ENCODE peak calls at places on chromosome 7, in five cellular contexts. T is upper lobe of right lung, P is caudate nucleus, Z is mesendoderm, Y is cardiac muscle cell. I is an unnamed sample.

GRCh38 chr7:143223784-143224183 is 1.9 kb downstream of the TAS2R40 start:
- DNase-seq in Z (no peak), T (no peak), P (no peak), Y (no peak), I (no peak)

GRCh38 chr7:115933463-115933862 is 97.1 kb downstream of the TFEC start:
- DNase-seq in Z (no peak), Y (no peak), T (no peak), P (no peak), I (no peak)

GRCh38 chr7:95365151-95365550 is 31.0 kb downstream of the PON3 start:
- DNase-seq in T (no peak), P (no peak), Z (no peak), Y (peak), I (no peak)

GRCh38 chr7:2042650-2043049 is 190.1 kb downstream of the MAD1L1 start:
- DNase-seq in T (peak), P (no peak), Z (no peak), Y (no peak), I (peak)

GRCh38 chr7:1632916-1633785 is 36.9 kb upstream of the ELFN1 start:
- DNase-seq in Y (no peak), Z (no peak), T (no peak), P (no peak), I (no peak)

GRCh38 chr7:87624628-87625027 is 3.6 kb upstream of the RUNDC3B start:
- DNase-seq in Y (no peak), P (no peak), T (no peak), Z (no peak), I (no peak)

GRCh38 chr7:139186146-139186545 is 44.9 kb upstream of the UBN2 start:
- DNase-seq in Z (no peak), Y (no peak), P (no peak), T (no peak), I (no peak)

GRCh38 chr7:107969856-107970255 is 33.1 kb downstream of the LAMB1 start:
- DNase-seq in Y (no peak), Z (no peak), P (no peak), T (no peak), I (no peak)

GRCh38 chr7:107312418-107312817 is 143.6 kb downstream of the HBP1 start:
- DNase-seq in Z (no peak), Y (no peak), T (no peak), P (no peak), I (no peak)

GRCh38 chr7:57400531-57401155 is 49.3 kb upstream of the ZNF716 start:
- DNase-seq in Z (no peak), Y (no peak), P (no peak), T (no peak), I (no peak)

GRCh38 chr7:114086906-114087651 is 168.3 kb upstream of the PPP1R3A start:
- DNase-seq in T (peak), Y (peak), Z (peak), P (no peak), I (peak)

GRCh38 chr7:72805526-72806494 is 22.2 kb downstream of the TYW1B start:
- DNase-seq in P (peak), T (no peak), Y (peak), Z (peak), I (no peak)
- H3K27ac ChIP-seq in P (peak), T (no peak), Y (no peak), Z (peak), I (no peak)

DNA sequence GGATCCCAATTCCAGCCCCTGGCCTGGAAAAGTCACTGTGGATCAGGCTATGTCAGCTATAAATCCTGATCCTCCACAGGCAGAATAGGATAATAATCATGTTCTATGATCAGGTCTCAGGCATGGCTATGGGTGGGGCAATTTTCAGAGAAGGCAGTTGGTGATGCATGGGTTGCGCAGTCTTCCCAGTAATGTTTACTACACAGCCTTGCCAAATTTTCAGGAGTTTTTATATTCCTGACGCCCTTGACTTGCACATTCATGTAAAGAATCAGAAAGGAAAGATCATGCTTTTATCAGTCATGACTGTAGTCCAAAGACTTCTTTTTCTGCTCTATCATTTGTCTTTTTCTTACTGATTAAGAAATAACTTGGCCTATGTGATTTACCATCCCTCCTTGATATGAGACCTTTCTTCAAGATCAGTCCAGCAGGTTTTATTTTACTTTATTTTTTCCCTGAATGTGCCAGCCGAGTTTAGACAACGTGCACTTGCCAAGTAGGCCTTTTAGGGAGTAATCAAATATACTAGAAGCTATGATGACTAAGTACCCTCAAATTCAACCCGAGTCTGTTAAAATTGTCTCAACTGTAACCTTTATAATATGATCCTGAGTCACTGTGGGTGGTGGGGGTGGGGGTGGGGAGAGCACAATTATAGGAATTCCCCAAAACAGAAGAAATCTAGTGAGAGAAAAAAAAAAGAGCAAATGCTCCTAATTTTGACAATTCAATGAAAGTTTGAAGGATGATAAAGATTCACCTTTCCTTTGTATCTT is 31.9 kb downstream of the ARL4A start:
- DNase-seq in P (no peak), Y (peak), T (no peak), Z (no peak), I (no peak)
- H3K27ac ChIP-seq in P (no peak), Y (no peak), T (peak), Z (no peak), I (peak)

DNA sequence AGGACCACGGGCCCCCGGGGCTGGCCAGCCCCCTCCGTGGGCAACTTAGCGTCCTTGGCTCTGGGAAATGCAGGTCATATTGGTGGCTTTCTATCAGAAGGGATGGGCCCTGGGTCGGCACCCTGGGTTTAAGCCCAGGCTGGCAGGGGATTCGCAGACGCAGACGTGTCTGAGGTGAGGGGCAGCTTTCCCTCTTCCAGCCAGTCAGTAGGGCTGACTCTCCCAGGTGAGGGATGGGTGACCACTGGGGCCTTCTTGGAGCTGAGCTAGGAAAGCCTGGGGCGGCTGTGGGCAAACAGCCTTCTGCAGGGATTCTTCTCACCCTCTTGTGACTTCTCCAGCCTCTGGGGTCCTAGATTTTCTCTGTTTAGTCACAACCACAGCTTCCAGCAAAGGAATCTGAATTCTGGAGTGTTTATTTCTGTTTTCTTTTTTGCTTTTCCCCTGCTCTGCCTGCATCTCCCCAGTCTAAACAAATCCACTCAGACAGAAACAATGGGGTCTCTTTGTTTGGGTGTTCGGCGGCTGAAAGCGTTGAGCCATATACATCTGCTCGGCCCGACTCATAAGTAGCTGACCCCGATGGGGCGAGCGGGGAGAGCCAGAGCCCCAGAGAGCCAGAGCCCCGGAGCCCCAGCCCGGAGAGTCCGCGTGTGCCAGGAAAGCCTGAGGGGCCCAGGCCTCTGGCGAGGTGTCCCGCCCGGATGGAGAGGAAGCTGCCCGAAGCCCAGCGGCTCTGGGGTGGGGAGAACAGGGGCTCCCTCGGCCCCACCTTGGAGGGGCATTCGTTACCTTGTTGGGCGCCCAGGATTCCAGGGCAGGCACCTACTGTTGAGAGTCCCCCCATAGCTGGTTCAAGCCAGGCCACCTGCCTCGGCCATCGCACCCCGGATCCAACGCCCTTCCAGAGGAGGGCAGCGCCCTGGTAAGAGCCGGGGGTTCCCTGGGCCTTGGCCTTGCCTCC is 2.0 kb downstream of the MNX1 start:
- DNase-seq in P (no peak), T (peak), Y (no peak), Z (peak), I (no peak)
- H3K27ac ChIP-seq in P (no peak), T (no peak), Y (no peak), Z (no peak), I (peak)

GRCh38 chr7:44961844-44962482 is 16.9 kb downstream of the MYO1G start:
- DNase-seq in Y (no peak), T (peak), Z (no peak), P (no peak), I (no peak)
- H3K27ac ChIP-seq in Y (no peak), T (no peak), Z (no peak), P (no peak), I (no peak)

DNA sequence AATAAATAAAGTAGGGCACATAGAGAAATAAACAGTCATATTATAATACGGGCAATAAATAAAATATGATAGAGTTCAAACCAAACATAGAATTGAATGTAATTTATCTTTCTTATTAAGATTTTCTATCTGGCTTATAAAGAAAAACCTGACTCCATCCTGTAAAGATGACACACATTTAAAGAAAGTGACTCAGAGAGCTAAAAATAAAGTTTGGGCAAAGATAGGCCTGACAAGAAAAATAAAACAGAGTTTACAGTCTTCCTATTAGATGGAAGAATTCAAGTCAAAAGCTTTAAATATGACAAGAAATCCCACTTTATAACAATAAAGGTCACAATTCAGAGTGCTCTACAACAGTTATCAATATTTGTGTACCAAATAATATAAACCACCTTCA is 580.6 kb downstream of the PHTF2 start:
- DNase-seq in Z (no peak), Y (no peak), T (no peak), P (no peak), I (no peak)
- H3K27ac ChIP-seq in Z (no peak), Y (no peak), T (no peak), P (no peak), I (no peak)

DNA sequence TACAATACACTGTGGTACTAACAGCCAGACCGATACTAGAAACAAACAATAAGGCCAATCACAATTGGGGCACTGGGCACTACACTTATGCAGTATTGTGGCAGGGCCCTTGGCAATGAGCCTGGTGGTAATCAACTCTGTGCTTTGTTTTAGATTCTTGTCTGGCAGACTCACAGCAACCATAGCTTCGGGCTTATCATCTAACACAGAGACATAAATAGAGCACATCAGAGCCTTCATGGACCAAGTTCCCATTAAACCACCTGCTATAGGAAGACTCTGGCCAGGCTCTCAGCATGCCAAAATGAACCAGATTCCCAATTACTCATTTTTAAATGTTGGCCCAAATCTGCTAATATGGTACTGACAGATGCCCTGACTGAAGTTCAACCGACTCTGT is 218.6 kb downstream of the DGKI start:
- DNase-seq in Y (no peak), P (peak), T (no peak), Z (no peak), I (no peak)
- H3K27ac ChIP-seq in Y (no peak), P (no peak), T (no peak), Z (no peak), I (no peak)

DNA sequence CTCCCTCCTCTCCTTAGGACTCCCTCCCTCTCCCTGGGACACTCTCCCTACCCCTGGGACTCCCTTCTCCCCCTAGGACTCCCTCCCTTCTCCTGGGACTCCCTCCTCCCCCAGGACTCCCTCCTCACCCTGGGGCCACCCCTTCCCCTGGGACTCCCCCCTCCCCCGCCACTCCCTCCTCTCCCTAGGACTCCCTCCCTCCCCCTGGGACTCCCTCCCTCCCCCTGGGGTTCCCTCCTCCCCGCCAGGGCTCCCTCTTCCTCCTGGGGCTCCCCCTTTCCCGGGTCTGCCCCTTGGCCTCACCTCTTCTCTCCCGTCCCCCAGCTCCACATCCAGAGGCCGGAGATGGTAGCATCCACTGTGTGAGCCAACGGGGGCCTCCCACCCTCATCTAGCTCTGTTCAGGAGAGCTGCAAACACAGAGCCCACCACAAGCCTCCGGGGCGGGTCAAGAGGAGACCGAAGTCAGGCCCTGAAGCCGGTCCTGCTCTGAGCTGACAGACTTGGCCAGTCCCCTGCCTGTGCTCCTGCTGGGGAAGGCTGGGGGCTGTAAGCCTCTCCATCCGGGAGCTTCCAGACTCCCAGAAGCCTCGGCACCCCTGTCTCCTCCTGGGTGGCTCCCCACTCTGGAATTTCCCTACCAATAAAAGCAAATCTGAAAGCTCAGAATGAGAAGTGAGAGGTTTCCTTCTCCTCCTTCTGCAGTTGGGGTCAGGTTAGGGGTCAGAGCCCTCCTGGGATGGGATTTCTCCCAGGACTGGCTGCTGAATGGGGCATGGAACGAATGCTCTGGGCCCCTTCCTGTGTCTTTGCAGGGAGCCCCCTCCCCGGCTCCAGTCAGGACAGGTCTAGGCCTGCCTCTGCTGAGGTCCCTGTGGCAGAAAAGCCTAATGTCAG is 1.4 kb upstream of the MUC17 start:
- DNase-seq in Z (peak), P (no peak), Y (no peak), T (no peak), I (no peak)
- H3K27ac ChIP-seq in Z (peak), P (no peak), Y (no peak), T (no peak), I (peak)

GRCh38 chr7:156218544-156219306 is 406.5 kb upstream of the SHH start:
- DNase-seq in T (no peak), P (no peak), Y (no peak), Z (no peak), I (no peak)

GRCh38 chr7:156220078-156220605 is 407.9 kb upstream of the SHH start:
- DNase-seq in T (no peak), Y (no peak), P (no peak), Z (no peak), I (no peak)

GRCh38 chr7:156219307-156220077 is 407.2 kb upstream of the SHH start:
- DNase-seq in P (no peak), Y (no peak), T (no peak), Z (no peak), I (no peak)

GRCh38 chr7:156220701-156221100 is 408.4 kb upstream of the SHH start:
- DNase-seq in P (no peak), Y (no peak), Z (no peak), T (no peak), I (no peak)

GRCh38 chr7:156217803-156218202 is 405.5 kb upstream of the SHH start:
- DNase-seq in T (no peak), P (no peak), Y (no peak), Z (no peak), I (no peak)
- H3K27ac ChIP-seq in T (no peak), P (no peak), Y (no peak), Z (no peak), I (no peak)